ENCODE peak calls at places on chromosomes 1 and 21, in eight cellular contexts. Q, W, C, F, G, N, U and S are unnamed samples.

GRCh38 chr1:53599461-53599860 is 139.5 kb downstream of the GLIS1 start:
- DNase-seq in Q (no peak), W (no peak), C (no peak), F (no peak), G (no peak), N (no peak), U (no peak), S (no peak)

GRCh38 chr21:46159841-46160562 is 4.6 kb upstream of the FTCD start:
- DNase-seq in Q (no peak), W (no peak), C (no peak), F (no peak), G (no peak), N (no peak), U (no peak), S (no peak)

GRCh38 chr1:76891931-76892330 is 24.7 kb downstream of the ST6GALNAC5 start:
- DNase-seq in Q (no peak), W (no peak), C (no peak), F (no peak), G (no peak), N (no peak), U (no peak), S (peak)

GRCh38 chr1:44154049-44154448 is 12.6 kb upstream of the KLF18 start:
- DNase-seq in Q (no peak), W (no peak), C (peak), F (no peak), G (no peak), N (no peak), U (no peak), S (no peak)

GRCh38 chr1:112544011-112544688 is 35.4 kb downstream of the WNT2B start:
- DNase-seq in Q (no peak), W (peak), C (peak), F (no peak), G (no peak), N (no peak), U (no peak), S (peak)

GRCh38 chr1:33609739-33610138 is 137.3 kb downstream of the ZSCAN20 start:
- DNase-seq in Q (no peak), W (no peak), C (no peak), F (no peak), G (no peak), N (no peak), U (no peak), S (no peak)

GRCh38 chr1:66981679-66982078 is 56.9 kb downstream of the MIER1 start:
- DNase-seq in Q (peak), W (peak), C (no peak), F (no peak), G (no peak), N (no peak), U (no peak), S (peak)

GRCh38 chr21:41164981-41165650 is 2.8 kb upstream of the BACE2 start:
- DNase-seq in Q (no peak), W (peak), C (no peak), F (no peak), G (no peak), N (no peak), U (no peak), S (no peak)

GRCh38 chr1:196373798-196374197 is 234.4 kb downstream of the KCNT2 start:
- DNase-seq in Q (no peak), W (no peak), C (no peak), F (no peak), G (no peak), N (no peak), U (no peak), S (no peak)

GRCh38 chr1:174018565-174018964 is 3.6 kb downstream of the RC3H1 start:
- DNase-seq in Q (no peak), W (no peak), C (no peak), F (no peak), G (no peak), N (no peak), U (no peak), S (no peak)

GRCh38 chr1:208541225-208541855 is 297.2 kb upstream of the PLXNA2 start:
- DNase-seq in Q (no peak), W (no peak), C (no peak), F (no peak), G (no peak), N (no peak), U (no peak), S (no peak)

GRCh38 chr1:234597894-234598293 is 12.1 kb downstream of the IRF2BP2 start:
- DNase-seq in Q (peak), W (peak), C (peak), F (peak), G (peak), N (peak), U (peak), S (peak)

GRCh38 chr1:231139125-231139649 is 22.7 kb upstream of the TRIM67 start:
- DNase-seq in Q (no peak), W (no peak), C (peak), F (no peak), G (no peak), N (no peak), U (no peak), S (peak)

GRCh38 chr1:222073307-222073995 is 331.6 kb upstream of the DUSP10 start:
- DNase-seq in Q (no peak), W (no peak), C (peak), F (no peak), G (no peak), N (no peak), U (no peak), S (peak)

GRCh38 chr1:160705176-160705745 is 6.4 kb downstream of the CD48 start:
- DNase-seq in Q (peak), W (no peak), C (no peak), F (no peak), G (no peak), N (no peak), U (no peak), S (no peak)

GRCh38 chr21:25925064-25925463 is 190.3 kb downstream of the GABPA start:
- DNase-seq in Q (no peak), W (no peak), C (no peak), F (no peak), G (no peak), N (no peak), U (no peak), S (no peak)

GRCh38 chr1:208967334-208967733 is 616.2 kb upstream of the CAMK1G start:
- DNase-seq in Q (no peak), W (no peak), C (no peak), F (no peak), G (no peak), N (no peak), U (no peak), S (no peak)

GRCh38 chr1:154842635-154843034 is 27.4 kb downstream of the KCNN3 start:
- DNase-seq in Q (no peak), W (no peak), C (no peak), F (no peak), G (no peak), N (no peak), U (no peak), S (no peak)

GRCh38 chr1:161216945-161217712 is 2.0 kb downstream of the FCER1G start:
- DNase-seq in Q (no peak), W (peak), C (peak), F (no peak), G (no peak), N (peak), U (peak), S (peak)